ENCODE peak calls at places on chromosomes 11 and 22, in six cellular contexts. V, E, N, K, H and W are unnamed samples.

GRCh38 chr11:48043998-48044512 is 63.7 kb downstream of the PTPRJ start:
- DNase-seq in V (no peak), E (no peak), N (no peak), K (no peak), H (no peak), W (no peak)

GRCh38 chr11:6598555-6598954 is 4.9 kb downstream of the RRP8 start:
- DNase-seq in V (no peak), E (no peak), N (no peak), K (no peak), H (no peak), W (peak)

GRCh38 chr11:77199346-77199745 is 71.3 kb downstream of the MYO7A start:
- DNase-seq in V (no peak), E (no peak), N (no peak), K (no peak), H (no peak), W (no peak)

GRCh38 chr11:46248270-46249102 is 29.0 kb upstream of the CREB3L1 start:
- DNase-seq in V (no peak), E (peak), N (no peak), K (no peak), H (no peak), W (no peak)

GRCh38 chr22:41367039-41367679 is 14.6 kb upstream of the TEF start:
- DNase-seq in V (no peak), E (peak), N (peak), K (peak), H (no peak), W (peak)

GRCh38 chr11:128406365-128406706 is 181.0 kb downstream of the ETS1 start:
- DNase-seq in V (no peak), E (no peak), N (no peak), K (no peak), H (no peak), W (no peak)

GRCh38 chr11:126992804-126993111 is 7.8 kb downstream of the KIRREL3 start:
- DNase-seq in V (no peak), E (no peak), N (no peak), K (no peak), H (no peak), W (no peak)

GRCh38 chr22:29054251-29054767 is 7.3 kb downstream of the C22orf31 start:
- DNase-seq in V (no peak), E (no peak), N (no peak), K (no peak), H (no peak), W (no peak)

GRCh38 chr11:20309626-20310025 is 53.9 kb upstream of the HTATIP2 start:
- DNase-seq in V (no peak), E (no peak), N (no peak), K (no peak), H (no peak), W (no peak)

GRCh38 chr22:20803696-20804324 is 29.9 kb downstream of the SERPIND1 start:
- DNase-seq in V (peak), E (no peak), N (no peak), K (peak), H (no peak), W (no peak)

GRCh38 chr22:50211147-50211546 is 10.3 kb downstream of the SELENOO start:
- DNase-seq in V (no peak), E (no peak), N (no peak), K (no peak), H (no peak), W (no peak)

GRCh38 chr11:65633390-65634139 is 4.3 kb upstream of the SIPA1 start:
- DNase-seq in V (no peak), E (no peak), N (no peak), K (no peak), H (no peak), W (no peak)

GRCh38 chr22:26756675-26757293 is 99.4 kb downstream of the MIAT start:
- DNase-seq in V (peak), E (peak), N (peak), K (peak), H (no peak), W (no peak)

GRCh38 chr11:1237851-1238250 is 15.0 kb downstream of the MUC5B start:
- DNase-seq in V (no peak), E (no peak), N (no peak), K (no peak), H (no peak), W (no peak)

GRCh38 chr11:79227732-79228416 is 213.0 kb downstream of the TENM4 start:
- DNase-seq in V (no peak), E (no peak), N (no peak), K (no peak), H (no peak), W (no peak)

GRCh38 chr11:34235189-34235588 is 122.6 kb downstream of the ABTB2 start:
- DNase-seq in V (no peak), E (no peak), N (no peak), K (no peak), H (no peak), W (no peak)

GRCh38 chr11:122317337-122317736 is 201.3 kb upstream of the BLID start:
- DNase-seq in V (no peak), E (no peak), N (no peak), K (no peak), H (no peak), W (no peak)

GRCh38 chr11:103529217-103529684 is 420.0 kb downstream of the DYNC2H1 start:
- DNase-seq in V (no peak), E (peak), N (no peak), K (no peak), H (no peak), W (no peak)

GRCh38 chr11:84437129-84438123 is 1151.3 kb upstream of the CCDC90B start:
- DNase-seq in V (peak), E (no peak), N (no peak), K (peak), H (no peak), W (no peak)

GRCh38 chr11:40037005-40037404 is 1422.4 kb downstream of the LRRC4C start:
- DNase-seq in V (no peak), E (no peak), N (no peak), K (no peak), H (no peak), W (no peak)

GRCh38 chr11:116072776-116073175 is 568.6 kb upstream of the CADM1 start:
- DNase-seq in V (peak), E (no peak), N (no peak), K (peak), H (no peak), W (no peak)
- TF ChIP-seq CTCF in V (peak), E (no peak), N (no peak), K (no peak), H (no peak), W (no peak)

GRCh38 chr11:119706887-119707286 is 22.1 kb downstream of the NECTIN1 start:
- DNase-seq in V (no peak), E (no peak), N (no peak), K (peak), H (no peak), W (no peak)
- TF ChIP-seq CTCF in V (peak), E (peak), N (no peak), K (no peak), H (no peak), W (no peak)

DNA sequence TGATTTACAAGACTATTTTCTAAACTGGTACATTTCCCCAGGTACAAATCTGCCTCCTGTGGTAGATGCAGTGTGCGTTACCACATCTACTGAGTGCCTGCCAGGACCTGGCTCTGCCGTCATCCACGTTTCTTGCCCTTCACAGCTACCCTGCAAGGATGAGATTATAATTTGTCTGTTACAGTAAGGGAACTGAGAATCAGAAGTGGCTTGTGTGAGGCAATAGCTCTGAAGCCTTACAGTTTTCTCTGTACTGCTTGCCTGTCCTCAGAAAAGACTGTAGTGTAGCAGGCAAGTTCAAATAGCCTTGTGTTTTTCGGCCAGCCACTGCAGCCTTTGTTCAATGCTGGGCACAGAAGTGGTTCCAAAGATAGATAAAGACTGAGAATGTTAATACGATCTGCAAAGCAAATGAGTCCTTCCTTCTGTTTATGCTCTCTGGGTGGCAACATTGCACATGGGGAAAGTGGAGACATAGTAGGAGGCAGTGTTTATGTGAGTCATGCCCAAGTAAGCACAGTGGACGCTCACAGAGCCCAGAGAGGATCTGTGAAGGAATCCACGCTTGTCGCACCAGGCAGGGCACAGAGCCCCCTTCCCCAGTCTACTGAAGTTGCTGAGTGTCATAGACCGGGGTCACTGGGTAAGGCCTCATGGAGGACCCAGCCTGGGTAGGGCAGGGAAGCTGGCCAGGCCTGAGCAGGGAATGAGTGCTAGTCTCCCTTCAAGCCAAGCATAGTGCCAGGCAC is 49.1 kb downstream of the MICAL2 start:
- DNase-seq in V (no peak), E (no peak), N (no peak), K (no peak), H (no peak), W (no peak)
- TF ChIP-seq CTCF in V (no peak), E (no peak), N (no peak), K (no peak), H (no peak), W (no peak)

GRCh38 chr22:46534177-46534776 is 3.1 kb downstream of the CELSR1 start:
- DNase-seq in V (no peak), E (no peak), N (peak), K (no peak), H (no peak), W (no peak)

GRCh38 chr22:46531776-46532175 is 5.6 kb downstream of the CELSR1 start:
- DNase-seq in V (no peak), E (no peak), N (no peak), K (no peak), H (no peak), W (no peak)

GRCh38 chr22:46535876-46536558 is 1.4 kb downstream of the CELSR1 start:
- DNase-seq in V (no peak), E (no peak), N (peak), K (no peak), H (no peak), W (no peak)

GRCh38 chr22:46534901-46535630 is 2.4 kb downstream of the CELSR1 start:
- DNase-seq in V (no peak), E (no peak), N (peak), K (no peak), H (no peak), W (no peak)

GRCh38 chr22:46533434-46533833 is 4.0 kb downstream of the CELSR1 start:
- DNase-seq in V (no peak), E (no peak), N (no peak), K (peak), H (no peak), W (peak)
- TF ChIP-seq CTCF in V (no peak), E (peak), N (no peak), K (no peak), H (no peak), W (no peak)